ENCODE peak calls at places on chromosomes 5 and 9, in seven cellular contexts. M, I, P, C, Y, U and G are unnamed samples.

GRCh38 chr9:92609142-92609500 is 60.8 kb downstream of the IPPK start:
- DNase-seq in M (no peak), I (no peak), P (no peak), C (peak; percentile 13), Y (no peak), U (no peak), G (no peak)

GRCh38 chr9:97564291-97565175 is 63.1 kb downstream of the TMOD1 start:
- DNase-seq in M (peak; percentile 29), I (no peak), P (peak; percentile 4), C (peak; percentile 80), Y (peak; percentile 71), U (no peak), G (no peak)

GRCh38 chr5:171850354-171850947 is 64.8 kb downstream of the SMIM23 start:
- DNase-seq in M (peak; percentile 39), I (no peak), P (no peak), C (peak; percentile 26), Y (no peak), U (no peak), G (no peak)

GRCh38 chr5:103617913-103618312 is 55.3 kb upstream of the NUDT12 start:
- DNase-seq in M (no peak), I (no peak), P (peak; percentile 30), C (no peak), Y (no peak), U (no peak), G (no peak)

GRCh38 chr5:126867237-126867636 is 90.3 kb downstream of the LMNB1 start:
- DNase-seq in M (no peak), I (no peak), P (no peak), C (no peak), Y (no peak), U (no peak), G (no peak)

GRCh38 chr9:68739631-68740174 is 34.7 kb downstream of the PIP5K1B start:
- DNase-seq in M (no peak), I (no peak), P (no peak), C (no peak), Y (no peak), U (no peak), G (no peak)

GRCh38 chr9:16333697-16334096 is 536.8 kb downstream of the BNC2 start:
- DNase-seq in M (no peak), I (no peak), P (no peak), C (peak; percentile 50), Y (no peak), U (no peak), G (no peak)

GRCh38 chr9:130590305-130590704 is 10.9 kb downstream of the FUBP3 start:
- DNase-seq in M (no peak), I (no peak), P (no peak), C (no peak), Y (no peak), U (no peak), G (no peak)

GRCh38 chr9:12784461-12785250 is 9.8 kb downstream of the LURAP1L start:
- DNase-seq in M (no peak), I (no peak), P (peak; percentile 96), C (peak; percentile 95), Y (peak; percentile 75), U (no peak), G (peak; percentile 95)

GRCh38 chr5:137954131-137954879 is 65.0 kb downstream of the PKD2L2 start:
- DNase-seq in M (peak; percentile 74), I (no peak), P (peak; percentile 78), C (peak; percentile 89), Y (peak; percentile 79), U (no peak), G (peak; percentile 71)

GRCh38 chr5:42531611-42532010 is 108.4 kb downstream of the GHR start:
- DNase-seq in M (no peak), I (no peak), P (no peak), C (no peak), Y (no peak), U (no peak), G (no peak)

GRCh38 chr5:36073595-36074216 is 7.0 kb upstream of the UGT3A2 start:
- DNase-seq in M (no peak), I (no peak), P (no peak), C (peak; percentile 13), Y (no peak), U (no peak), G (no peak)